ENCODE peak calls at places on chromosomes 12 and 14, in four cellular contexts. H is A549, F is K562, I is HepG2. D is an unnamed sample.

GRCh38 chr12:65156366-65156831 is 13.0 kb upstream of the LEMD3 start:
- DNase-seq in H (no peak), I (no peak), F (no peak), D (peak)

GRCh38 chr12:65490193-65490592 is 211.7 kb downstream of the MSRB3 start:
- DNase-seq in F (no peak), I (no peak), H (no peak), D (no peak)

GRCh38 chr14:68172664-68173063 is 353.1 kb downstream of the RAD51B start:
- DNase-seq in H (peak), F (no peak), I (peak), D (peak)

GRCh38 chr14:105050551-105050897 is 14.7 kb downstream of the GPR132 start:
- DNase-seq in H (no peak), F (peak), I (peak), D (no peak)

GRCh38 chr12:45644521-45644920 is 85.0 kb upstream of the ARID2 start:
- DNase-seq in I (no peak), F (no peak), H (no peak), D (no peak)

GRCh38 chr12:122078141-122079037 is at the start of gene MLXIP:
- DNase-seq in I (peak), F (peak), H (peak), D (no peak)

GRCh38 chr12:3755898-3756297 is 3.0 kb upstream of the CRACR2A start:
- DNase-seq in I (no peak), F (no peak), H (no peak), D (no peak)

GRCh38 chr12:75690556-75690955 is 179.1 kb upstream of the KRR1 start:
- DNase-seq in I (no peak), H (peak), F (peak), D (no peak)

GRCh38 chr14:95953111-95953724 is 76.6 kb downstream of the TUNAR start:
- DNase-seq in F (peak), H (no peak), I (no peak), D (no peak)

GRCh38 chr12:116092162-116092561 is 185.3 kb downstream of the MED13L start:
- DNase-seq in H (no peak), I (no peak), F (peak), D (no peak)

GRCh38 chr12:3933074-3933818 is 60.0 kb upstream of the PARP11 start:
- DNase-seq in H (no peak), F (no peak), I (no peak), D (no peak)

GRCh38 chr12:53954694-53955035 is at the start of gene HOXC12:
- DNase-seq in F (no peak), H (no peak), I (no peak), D (no peak)

GRCh38 chr12:12909228-12909994 is 18.0 kb downstream of the GPRC5A start:
- DNase-seq in H (no peak), F (no peak), I (no peak), D (no peak)

GRCh38 chr12:109670647-109671046 is 43.0 kb upstream of the FAM222A start:
- DNase-seq in F (peak), H (no peak), I (no peak), D (no peak)

GRCh38 chr12:104569348-104570173 is 112.8 kb downstream of the CHST11 start:
- DNase-seq in H (no peak), I (no peak), F (no peak), D (peak)

GRCh38 chr12:6332459-6332858 is 9.4 kb downstream of the TNFRSF1A start:
- DNase-seq in F (no peak), H (peak), I (no peak), D (no peak)

GRCh38 chr14:37094502-37094901 is 77.9 kb downstream of the SLC25A21 start:
- DNase-seq in I (no peak), F (no peak), H (no peak), D (no peak)

GRCh38 chr14:94470311-94470710 is 5.7 kb downstream of the SERPINA9 start:
- DNase-seq in I (no peak), F (no peak), H (no peak), D (no peak)

GRCh38 chr12:48818831-48819590 is 715 bp downstream of the CACNB3 start:
- DNase-seq in F (no peak), I (no peak), H (no peak), D (no peak)

GRCh38 chr12:51085757-51086156 is 2.4 kb upstream of the CSRNP2 start:
- DNase-seq in F (no peak), H (no peak), I (no peak), D (no peak)

GRCh38 chr14:21072781-21073339 is 2.8 kb downstream of the ARHGEF40 start:
- DNase-seq in F (no peak), I (no peak), H (no peak), D (no peak)

GRCh38 chr14:102969901-102970300 is 47.4 kb downstream of the AMN start:
- DNase-seq in F (no peak), H (no peak), I (no peak), D (no peak)

DNA sequence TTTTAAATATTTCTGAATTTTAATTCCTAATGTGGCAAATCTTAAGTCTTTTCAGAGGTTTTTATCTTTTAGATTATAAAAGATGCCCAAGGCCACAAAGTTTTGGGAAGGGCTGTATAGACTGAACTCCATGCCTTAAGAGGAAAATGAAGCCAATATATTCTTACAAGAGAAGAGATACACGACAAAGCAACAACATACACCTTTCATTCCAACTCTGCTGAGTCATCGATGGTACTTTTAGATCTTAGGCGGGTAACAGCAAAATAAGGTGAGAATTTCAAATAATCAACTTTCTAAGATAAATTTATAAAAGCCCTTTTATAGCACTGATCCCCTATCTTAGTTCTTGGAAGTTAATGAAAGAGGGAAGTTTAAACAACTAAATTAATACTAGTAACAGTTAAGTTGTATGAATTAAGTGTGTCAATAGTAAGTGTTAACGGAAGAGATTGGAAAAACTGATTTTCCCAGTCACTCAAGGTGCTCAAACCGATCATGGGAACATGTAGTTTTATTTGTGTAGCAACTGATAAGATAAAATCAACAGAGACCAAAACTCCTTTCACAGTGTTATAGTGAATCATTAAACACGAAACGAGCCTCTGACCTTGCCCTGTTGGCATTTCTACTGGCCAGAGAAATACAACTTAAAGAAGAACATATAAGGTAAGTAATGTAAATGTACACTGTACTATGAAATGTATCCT is 18.8 kb upstream of the PIK3C2G start:
- DNase-seq in H (no peak), F (no peak), I (peak), D (no peak)
- TF ChIP-seq CHD4 in H (no peak), F (no peak), I (no peak), D (no peak)

DNA sequence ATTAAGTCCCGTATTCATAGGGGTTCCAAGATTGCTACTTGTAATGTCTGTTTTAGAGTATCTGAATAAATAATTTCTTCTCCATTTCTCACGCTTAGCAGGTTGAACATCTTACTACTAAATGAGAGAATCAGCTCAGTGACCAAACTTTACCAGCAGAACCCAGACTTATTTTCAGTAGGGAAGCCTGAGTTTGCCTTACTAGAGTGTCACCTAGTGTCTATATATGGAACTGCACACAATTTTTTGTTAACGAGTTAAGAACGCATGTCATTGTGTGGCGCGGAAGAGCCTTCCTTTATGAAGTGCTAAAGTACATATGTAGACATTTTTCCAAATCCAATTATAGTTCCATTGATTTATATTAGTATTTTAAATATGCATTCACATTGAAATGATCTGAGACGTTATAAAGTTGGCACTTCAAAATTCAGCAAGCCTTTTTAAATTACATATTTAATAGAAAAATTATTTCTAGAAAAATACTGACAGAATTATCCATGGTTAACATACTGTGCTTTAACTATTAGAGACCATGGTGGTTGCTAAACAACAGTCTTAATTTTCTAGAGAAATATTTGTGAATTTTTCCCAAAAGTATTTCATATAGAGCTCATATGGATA is 88.3 kb downstream of the RPS29 start:
- DNase-seq in H (peak), I (peak), F (peak), D (peak)
- TF ChIP-seq RFX5 in H (no peak), I (no peak), F (no peak), D (no peak)

GRCh38 chr12:113021500-113021899 is 35.0 kb upstream of the DTX1 start:
- DNase-seq in I (no peak), F (no peak), H (no peak), D (no peak)

GRCh38 chr12:113016796-113017195 is 38.5 kb downstream of the OAS2 start:
- DNase-seq in I (no peak), H (no peak), F (no peak), D (no peak)

GRCh38 chr12:113022563-113023297 is 33.8 kb upstream of the DTX1 start:
- DNase-seq in F (no peak), H (no peak), I (no peak), D (no peak)

GRCh38 chr12:113014565-113014964 is 36.2 kb downstream of the OAS2 start:
- DNase-seq in F (no peak), H (no peak), I (no peak), D (no peak)

GRCh38 chr12:113019045-113019444 is 37.5 kb upstream of the DTX1 start:
- DNase-seq in I (no peak), F (no peak), H (no peak), D (no peak)
- TF ChIP-seq CHD4 in I (no peak), F (no peak), H (no peak), D (no peak)

DNA sequence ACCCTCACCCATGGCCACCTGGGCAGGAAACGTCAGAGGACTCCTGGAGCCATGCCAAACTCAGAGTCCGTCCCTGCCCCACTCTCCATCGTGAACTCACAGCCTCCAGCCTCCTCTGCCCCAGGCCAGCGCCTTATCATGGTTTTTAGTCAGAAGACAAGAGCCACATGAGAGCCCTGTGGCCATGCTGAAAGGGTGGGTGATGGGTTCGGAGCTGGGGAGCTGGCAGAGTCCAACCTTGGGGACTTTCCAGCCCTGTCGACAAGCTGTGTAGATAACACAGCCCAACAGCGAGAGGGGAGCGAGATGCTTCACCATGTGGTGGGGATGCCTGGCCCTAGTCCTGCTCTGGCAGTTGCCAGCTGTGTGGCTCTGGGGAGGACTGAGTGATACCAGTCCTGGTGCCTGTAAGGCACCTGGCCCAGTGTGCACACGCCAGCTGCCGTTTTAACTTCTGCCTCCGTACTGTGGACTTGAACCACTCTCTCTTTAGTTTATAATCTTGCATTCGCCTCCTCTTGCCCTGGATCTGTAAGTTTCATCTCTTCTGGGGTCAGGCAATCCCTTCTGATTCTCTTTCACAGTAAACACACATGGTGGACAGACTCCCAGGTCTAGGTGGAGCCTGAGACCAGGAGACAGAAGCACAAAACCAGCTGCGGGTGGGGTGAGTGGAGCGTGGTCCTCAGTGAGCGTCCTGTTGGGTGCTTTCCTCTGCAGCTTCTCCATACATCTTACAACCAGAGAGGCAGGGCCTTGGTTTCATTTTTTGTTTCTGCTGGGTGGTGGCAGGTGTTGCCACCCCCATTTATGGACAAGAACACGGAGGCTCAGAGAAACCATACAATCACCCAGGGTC is 55.3 kb downstream of the RIN3 start:
- DNase-seq in I (no peak), H (no peak), F (no peak), D (peak)
- TF ChIP-seq RFX5 in I (no peak), H (no peak), F (no peak), D (no peak)

DNA sequence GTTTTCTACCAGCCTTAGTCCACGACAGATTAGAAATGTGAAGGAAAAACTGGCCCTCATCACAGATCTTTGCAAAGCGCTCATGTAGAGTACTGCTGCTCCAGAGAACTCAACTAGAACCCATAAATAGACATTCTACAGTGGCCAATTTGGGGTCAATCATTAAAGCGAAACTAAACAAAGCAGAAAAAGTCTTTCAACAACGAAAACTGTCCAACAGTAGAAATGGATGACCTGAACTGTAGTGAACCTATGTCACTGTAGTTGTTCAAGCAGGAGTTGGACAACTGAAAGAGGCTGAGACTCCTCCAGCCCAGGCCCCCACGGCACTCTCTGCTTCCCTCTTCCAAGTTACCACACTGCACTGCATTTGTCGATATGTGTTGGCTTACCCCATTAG is 472.6 kb downstream of the BCAT1 start:
- DNase-seq in I (no peak), F (no peak), H (no peak), D (no peak)
- TF ChIP-seq CHD4 in I (no peak), F (no peak), H (no peak), D (no peak)

GRCh38 chr12:15677207-15677606 is 112.0 kb downstream of the EPS8 start:
- DNase-seq in F (no peak), H (no peak), I (no peak), D (no peak)
- TF ChIP-seq RFX5 in F (no peak), H (no peak), I (no peak), D (no peak)